ENCODE peak calls at places on chromosomes 3 and 15, in four cellular contexts. Z is H9, R is mucosa of descending colon, V is tibial nerve. D is an unnamed sample. For H3K4me1 and H3K9me3, the result is how much of the 10 kb centered on the place peaks cover.

GRCh38 chr3:67459131-67459530 is 195.3 kb downstream of the SUCLG2 start:
- DNase-seq in Z (no peak), R (no peak), V (no peak), D (no peak)

GRCh38 chr3:141710888-141711616 is 27.0 kb upstream of the RNF7 start:
- DNase-seq in Z (no peak), R (no peak), V (no peak), D (no peak)

GRCh38 chr3:196081834-196082470 is at the start of gene TFRC:
- DNase-seq in Z (peak), R (peak), V (peak), D (peak)

GRCh38 chr15:23857028-23857641 is 170.0 kb upstream of the NDN start:
- DNase-seq in Z (peak), R (peak), V (no peak), D (peak)

GRCh38 chr3:136544532-136544931 is 207.6 kb downstream of the STAG1 start:
- DNase-seq in Z (no peak), R (no peak), V (no peak), D (no peak)

GRCh38 chr3:40914475-40914874 is 284.8 kb upstream of the CTNNB1 start:
- DNase-seq in Z (no peak), R (no peak), V (no peak), D (no peak)

GRCh38 chr3:13569201-13569600 is 20.3 kb downstream of the FBLN2 start:
- DNase-seq in Z (no peak), R (no peak), V (no peak), D (no peak)

GRCh38 chr3:113431811-113432210 is 9.5 kb downstream of the CFAP44 start:
- DNase-seq in Z (no peak), R (no peak), V (no peak), D (no peak)

GRCh38 chr3:133910422-133910821 is 14.7 kb upstream of the RAB6B start:
- DNase-seq in Z (no peak), R (no peak), V (no peak), D (no peak)

GRCh38 chr3:183698760-183699159 is 1.2 kb downstream of the YEATS2 start:
- DNase-seq in Z (no peak), R (no peak), V (no peak), D (peak)

GRCh38 chr15:85339976-85340665 is 40.3 kb upstream of the AKAP13 start:
- DNase-seq in Z (no peak), R (no peak), V (no peak), D (no peak)

GRCh38 chr15:80584561-80584964 is 110.5 kb upstream of the ABHD17C start:
- DNase-seq in Z (peak), R (no peak), V (no peak), D (no peak)

GRCh38 chr3:1082024-1082633 is 10.7 kb upstream of the CNTN6 start:
- DNase-seq in Z (peak), R (no peak), V (no peak), D (peak)

GRCh38 chr3:8301977-8302589 is 199.5 kb upstream of the LMCD1 start:
- DNase-seq in Z (no peak), R (no peak), V (no peak), D (no peak)
- H3K4me1 ChIP-seq in Z (under half), R (under half), V (under half), D (under half)

GRCh38 chr3:93861021-93861420 is 112.7 kb downstream of the PROS1 start:
- DNase-seq in Z (no peak), R (no peak), V (no peak), D (no peak)
- H3K9me3 ChIP-seq in Z (half or more), R (under half), V (under half), D (under half)

GRCh38 chr15:70265466-70265978 is 167.8 kb upstream of the TLE3 start:
- DNase-seq in Z (no peak), R (peak), V (no peak), D (no peak)
- TF ChIP-seq CTCF in Z (no peak), R (no peak), V (no peak), D (no peak)

GRCh38 chr15:45130291-45131000 is 652 bp downstream of the DUOX1 start:
- DNase-seq in Z (no peak), R (no peak), V (no peak), D (no peak)

GRCh38 chr15:45132844-45133560 is 3.2 kb downstream of the DUOX1 start:
- DNase-seq in Z (no peak), R (no peak), V (no peak), D (no peak)

GRCh38 chr15:45129651-45130129 is at the start of the genes DUOX1 and DUOXA1:
- DNase-seq in Z (peak), R (peak), V (no peak), D (no peak)

GRCh38 chr15:45133561-45133920 is 3.7 kb downstream of the DUOX1 start:
- DNase-seq in Z (no peak), R (no peak), V (no peak), D (no peak)

DNA sequence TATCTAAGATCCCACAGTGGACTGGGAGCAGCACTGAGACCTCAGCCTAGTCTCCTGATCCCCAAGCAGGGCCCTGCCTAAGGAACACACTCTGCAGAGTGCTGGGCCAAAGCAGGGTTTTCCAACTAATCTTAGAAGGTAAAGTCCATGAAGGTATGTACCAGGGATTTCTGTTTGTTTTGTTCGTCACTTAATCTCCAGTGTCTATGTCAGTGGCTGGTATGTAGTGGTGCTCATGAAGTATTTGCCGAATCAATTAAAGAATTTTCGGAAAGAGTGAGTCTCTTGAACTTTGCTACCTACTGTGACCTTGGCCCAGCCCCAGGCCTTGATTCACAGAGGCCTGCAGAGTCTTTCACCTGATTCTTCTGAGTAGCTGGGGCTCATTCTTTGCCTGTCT is 1.7 kb downstream of the DUOX1 start:
- DNase-seq in Z (no peak), R (no peak), V (no peak), D (no peak)
- H3K4me1 ChIP-seq in Z (under half), R (under half), V (under half), D (under half)

GRCh38 chr15:56124391-56124790 is 119.3 kb downstream of the RFX7 start:
- DNase-seq in Z (no peak), R (no peak), V (no peak), D (no peak)
- H3K9me3 ChIP-seq in Z (under half), R (under half), V (under half), D (under half)

D was measured in pancreas.